ENCODE peak calls at places on chromosomes 2 and 18, in six cellular contexts. One of them, this sample, is unnamed.

GRCh38 chr2:126359494-126359893 is 296.5 kb upstream of the GYPC start:
- DNase-seq in COR-L47: peak; percentile 1
- DNase-seq in naive thymus-derived CD8-positive, alpha-beta T cell: no peak
- DNase-seq in H7: peak; percentile 10
- DNase-seq in mesendoderm: peak; percentile 49
- DNase-seq in choroid plexus epithelial cell: peak; percentile 2
- DNase-seq in this sample: no peak

GRCh38 chr2:72887032-72887835 is at the start of gene SPR:
- DNase-seq in COR-L47: peak; percentile 80
- DNase-seq in naive thymus-derived CD8-positive, alpha-beta T cell: no peak
- DNase-seq in H7: peak; percentile 83
- DNase-seq in mesendoderm: no peak
- DNase-seq in choroid plexus epithelial cell: peak; percentile 55
- DNase-seq in this sample: peak; percentile 72

GRCh38 chr2:24675338-24675737 is 117.9 kb downstream of the PTRHD1 start:
- DNase-seq in COR-L47: no peak
- DNase-seq in naive thymus-derived CD8-positive, alpha-beta T cell: no peak
- DNase-seq in H7: no peak
- DNase-seq in mesendoderm: no peak
- DNase-seq in choroid plexus epithelial cell: no peak
- DNase-seq in this sample: no peak

GRCh38 chr2:197386242-197386641 is 48.6 kb downstream of the SF3B1 start:
- DNase-seq in COR-L47: no peak
- DNase-seq in naive thymus-derived CD8-positive, alpha-beta T cell: no peak
- DNase-seq in H7: no peak
- DNase-seq in mesendoderm: no peak
- DNase-seq in choroid plexus epithelial cell: no peak
- DNase-seq in this sample: no peak

GRCh38 chr2:85655961-85656403 is 12.0 kb downstream of the SFTPB start:
- DNase-seq in COR-L47: no peak
- DNase-seq in naive thymus-derived CD8-positive, alpha-beta T cell: no peak
- DNase-seq in H7: no peak
- DNase-seq in mesendoderm: no peak
- DNase-seq in choroid plexus epithelial cell: no peak
- DNase-seq in this sample: no peak

GRCh38 chr2:204425821-204426220 is 119.5 kb upstream of the PARD3B start:
- DNase-seq in COR-L47: no peak
- DNase-seq in naive thymus-derived CD8-positive, alpha-beta T cell: no peak
- DNase-seq in H7: no peak
- DNase-seq in mesendoderm: no peak
- DNase-seq in choroid plexus epithelial cell: no peak
- DNase-seq in this sample: no peak

GRCh38 chr2:203685081-203685621 is 21.3 kb upstream of the CD28 start:
- DNase-seq in COR-L47: no peak
- DNase-seq in naive thymus-derived CD8-positive, alpha-beta T cell: no peak
- DNase-seq in H7: no peak
- DNase-seq in mesendoderm: no peak
- DNase-seq in choroid plexus epithelial cell: peak; percentile 97
- DNase-seq in this sample: no peak

GRCh38 chr18:30376515-30376914 is 666.0 kb downstream of the DSC3 start:
- DNase-seq in COR-L47: peak; percentile 45
- DNase-seq in naive thymus-derived CD8-positive, alpha-beta T cell: no peak
- DNase-seq in H7: peak; percentile 10
- DNase-seq in mesendoderm: peak; percentile 85
- DNase-seq in choroid plexus epithelial cell: no peak
- DNase-seq in this sample: no peak

GRCh38 chr2:164778723-164779122 is 62.9 kb downstream of the COBLL1 start:
- DNase-seq in COR-L47: no peak
- DNase-seq in naive thymus-derived CD8-positive, alpha-beta T cell: no peak
- DNase-seq in H7: no peak
- DNase-seq in mesendoderm: no peak
- DNase-seq in choroid plexus epithelial cell: peak; percentile 41
- DNase-seq in this sample: no peak

GRCh38 chr2:130365075-130365474 is 9.2 kb downstream of the PTPN18 start:
- DNase-seq in COR-L47: no peak
- DNase-seq in naive thymus-derived CD8-positive, alpha-beta T cell: no peak
- DNase-seq in H7: no peak
- DNase-seq in mesendoderm: no peak
- DNase-seq in choroid plexus epithelial cell: no peak
- DNase-seq in this sample: no peak

GRCh38 chr2:44740678-44741077 is 200.8 kb upstream of the SIX3 start:
- DNase-seq in COR-L47: no peak
- DNase-seq in naive thymus-derived CD8-positive, alpha-beta T cell: no peak
- DNase-seq in H7: no peak
- DNase-seq in mesendoderm: no peak
- DNase-seq in choroid plexus epithelial cell: peak; percentile 3
- DNase-seq in this sample: no peak

GRCh38 chr2:134276381-134277172 is 22.7 kb downstream of the MGAT5 start:
- DNase-seq in COR-L47: no peak
- DNase-seq in naive thymus-derived CD8-positive, alpha-beta T cell: no peak
- DNase-seq in H7: no peak
- DNase-seq in mesendoderm: no peak
- DNase-seq in choroid plexus epithelial cell: no peak
- DNase-seq in this sample: no peak

GRCh38 chr2:168456526-168457176 is 579 bp downstream of the CERS6 start:
- DNase-seq in COR-L47: peak; percentile 63
- DNase-seq in naive thymus-derived CD8-positive, alpha-beta T cell: peak; percentile 20
- DNase-seq in H7: peak; percentile 81
- DNase-seq in mesendoderm: peak; percentile 79
- DNase-seq in choroid plexus epithelial cell: peak; percentile 49
- DNase-seq in this sample: peak; percentile 40

GRCh38 chr2:133819906-133820305 is 251.6 kb upstream of the NCKAP5 start:
- DNase-seq in COR-L47: no peak
- DNase-seq in naive thymus-derived CD8-positive, alpha-beta T cell: no peak
- DNase-seq in H7: no peak
- DNase-seq in mesendoderm: no peak
- DNase-seq in choroid plexus epithelial cell: peak; percentile 48
- DNase-seq in this sample: no peak

GRCh38 chr18:36382854-36383253 is 85.3 kb downstream of the FHOD3 start:
- DNase-seq in COR-L47: no peak
- DNase-seq in naive thymus-derived CD8-positive, alpha-beta T cell: no peak
- DNase-seq in H7: no peak
- DNase-seq in mesendoderm: no peak
- DNase-seq in choroid plexus epithelial cell: no peak
- DNase-seq in this sample: no peak

GRCh38 chr18:24602156-24602555 is 141.7 kb downstream of the HRH4 start:
- DNase-seq in COR-L47: no peak
- DNase-seq in naive thymus-derived CD8-positive, alpha-beta T cell: no peak
- DNase-seq in H7: no peak
- DNase-seq in mesendoderm: peak; percentile 27
- DNase-seq in choroid plexus epithelial cell: no peak
- DNase-seq in this sample: no peak

GRCh38 chr2:206176128-206176527 is 16.4 kb downstream of the EEF1B2 start:
- DNase-seq in COR-L47: no peak
- DNase-seq in naive thymus-derived CD8-positive, alpha-beta T cell: no peak
- DNase-seq in H7: no peak
- DNase-seq in mesendoderm: no peak
- DNase-seq in choroid plexus epithelial cell: peak; percentile 46
- DNase-seq in this sample: no peak

GRCh38 chr2:79100301-79100700 is 12.5 kb upstream of the REG1B start:
- DNase-seq in COR-L47: no peak
- DNase-seq in naive thymus-derived CD8-positive, alpha-beta T cell: no peak
- DNase-seq in H7: no peak
- DNase-seq in mesendoderm: no peak
- DNase-seq in choroid plexus epithelial cell: no peak
- DNase-seq in this sample: no peak

GRCh38 chr2:28683100-28683706 is 68.4 kb upstream of the PPP1CB start:
- DNase-seq in COR-L47: peak; percentile 76
- DNase-seq in naive thymus-derived CD8-positive, alpha-beta T cell: no peak
- DNase-seq in H7: peak; percentile 58
- DNase-seq in mesendoderm: peak; percentile 90
- DNase-seq in choroid plexus epithelial cell: peak; percentile 98
- DNase-seq in this sample: peak; percentile 64

GRCh38 chr2:112640800-112641675 is 4.7 kb upstream of the SLC20A1 start:
- DNase-seq in COR-L47: no peak
- DNase-seq in naive thymus-derived CD8-positive, alpha-beta T cell: no peak
- DNase-seq in H7: no peak
- DNase-seq in mesendoderm: no peak
- DNase-seq in choroid plexus epithelial cell: peak; percentile 84
- DNase-seq in this sample: no peak

GRCh38 chr2:24984912-24985311 is 13.2 kb upstream of the DNAJC27 start:
- DNase-seq in COR-L47: peak; percentile 80
- DNase-seq in naive thymus-derived CD8-positive, alpha-beta T cell: no peak
- DNase-seq in H7: no peak
- DNase-seq in mesendoderm: peak; percentile 49
- DNase-seq in choroid plexus epithelial cell: peak; percentile 47
- DNase-seq in this sample: peak; percentile 70

GRCh38 chr2:6111676-6112294 is 419.6 kb downstream of the SOX11 start:
- DNase-seq in COR-L47: no peak
- DNase-seq in naive thymus-derived CD8-positive, alpha-beta T cell: no peak
- DNase-seq in H7: no peak
- DNase-seq in mesendoderm: no peak
- DNase-seq in choroid plexus epithelial cell: no peak
- DNase-seq in this sample: no peak

GRCh38 chr18:76445275-76445674 is 49.8 kb downstream of the ZNF516 start:
- DNase-seq in COR-L47: no peak
- DNase-seq in naive thymus-derived CD8-positive, alpha-beta T cell: no peak
- DNase-seq in H7: no peak
- DNase-seq in mesendoderm: no peak
- DNase-seq in choroid plexus epithelial cell: peak; percentile 77
- DNase-seq in this sample: no peak

GRCh38 chr18:25239636-25240468 is 112.1 kb downstream of the ZNF521 start:
- DNase-seq in COR-L47: no peak
- DNase-seq in naive thymus-derived CD8-positive, alpha-beta T cell: no peak
- DNase-seq in H7: no peak
- DNase-seq in mesendoderm: peak; percentile 95
- DNase-seq in choroid plexus epithelial cell: peak; percentile 59
- DNase-seq in this sample: peak; percentile 43

GRCh38 chr2:190318931-190319556 is 582 bp downstream of the HIBCH start:
- DNase-seq in COR-L47: peak; percentile 14
- DNase-seq in naive thymus-derived CD8-positive, alpha-beta T cell: no peak
- DNase-seq in H7: no peak
- DNase-seq in mesendoderm: no peak
- DNase-seq in choroid plexus epithelial cell: peak; percentile 17
- DNase-seq in this sample: no peak

GRCh38 chr2:98769784-98770183 is 38.9 kb upstream of the MGAT4A start:
- DNase-seq in COR-L47: peak; percentile 94
- DNase-seq in naive thymus-derived CD8-positive, alpha-beta T cell: peak; percentile 48
- DNase-seq in H7: peak; percentile 59
- DNase-seq in mesendoderm: no peak
- DNase-seq in choroid plexus epithelial cell: no peak
- DNase-seq in this sample: peak; percentile 73

GRCh38 chr2:158600155-158600802 is 143.5 kb downstream of the PKP4 start:
- DNase-seq in COR-L47: no peak
- DNase-seq in naive thymus-derived CD8-positive, alpha-beta T cell: no peak
- DNase-seq in H7: no peak
- DNase-seq in mesendoderm: no peak
- DNase-seq in choroid plexus epithelial cell: peak; percentile 90
- DNase-seq in this sample: no peak